ENCODE peak calls at places on chromosomes 4 and X, in eight cellular contexts. One of them, this sample, is unnamed.

GRCh38 chr4:102217345-102217744 is 127.9 kb downstream of the SLC39A8 start:
- DNase-seq in IMR-90: no peak
- DNase-seq in RWPE1: no peak
- DNase-seq in ovary: no peak
- DNase-seq in cardiac muscle cell: no peak
- DNase-seq in brain microvascular endothelial cell: no peak
- DNase-seq in OCI-LY7: no peak
- DNase-seq in HCT116: no peak
- DNase-seq in this sample: no peak

GRCh38 chr4:112063260-112063659 is 82.0 kb upstream of the FAM241A start:
- DNase-seq in IMR-90: no peak
- DNase-seq in RWPE1: no peak
- DNase-seq in ovary: no peak
- DNase-seq in cardiac muscle cell: no peak
- DNase-seq in brain microvascular endothelial cell: no peak
- DNase-seq in OCI-LY7: no peak
- DNase-seq in HCT116: no peak
- DNase-seq in this sample: no peak

GRCh38 chr4:183411291-183411861 is 33.1 kb upstream of the CDKN2AIP start:
- DNase-seq in IMR-90: peak
- DNase-seq in RWPE1: no peak
- DNase-seq in ovary: no peak
- DNase-seq in cardiac muscle cell: no peak
- DNase-seq in brain microvascular endothelial cell: no peak
- DNase-seq in OCI-LY7: peak
- DNase-seq in HCT116: no peak
- DNase-seq in this sample: no peak

GRCh38 chr4:53541577-53542206 is 49.6 kb downstream of the LNX1 start:
- DNase-seq in IMR-90: peak
- DNase-seq in RWPE1: peak
- DNase-seq in ovary: no peak
- DNase-seq in cardiac muscle cell: no peak
- DNase-seq in brain microvascular endothelial cell: peak
- DNase-seq in OCI-LY7: no peak
- DNase-seq in HCT116: no peak
- DNase-seq in this sample: no peak

GRCh38 chrX:70970482-70970999 is 39.6 kb upstream of the SLC7A3 start:
- DNase-seq in IMR-90: peak
- DNase-seq in RWPE1: peak
- DNase-seq in ovary: no peak
- DNase-seq in cardiac muscle cell: peak
- DNase-seq in brain microvascular endothelial cell: no peak
- DNase-seq in OCI-LY7: peak
- DNase-seq in HCT116: no peak
- DNase-seq in this sample: no peak

GRCh38 chr4:77236806-77237205 is 79.8 kb downstream of the CCNG2 start:
- DNase-seq in IMR-90: no peak
- DNase-seq in RWPE1: no peak
- DNase-seq in ovary: no peak
- DNase-seq in cardiac muscle cell: no peak
- DNase-seq in brain microvascular endothelial cell: no peak
- DNase-seq in OCI-LY7: no peak
- DNase-seq in HCT116: no peak
- DNase-seq in this sample: no peak

GRCh38 chrX:960821-961220 is 251.6 kb downstream of the CRLF2 start:
- DNase-seq in IMR-90: no peak
- DNase-seq in RWPE1: no peak
- DNase-seq in ovary: no peak
- DNase-seq in cardiac muscle cell: no peak
- DNase-seq in brain microvascular endothelial cell: no peak
- DNase-seq in OCI-LY7: no peak
- DNase-seq in HCT116: no peak
- DNase-seq in this sample: no peak

GRCh38 chrX:80556148-80556547 is 135.9 kb downstream of the TENT5D start:
- DNase-seq in IMR-90: no peak
- DNase-seq in RWPE1: no peak
- DNase-seq in ovary: no peak
- DNase-seq in cardiac muscle cell: no peak
- DNase-seq in brain microvascular endothelial cell: no peak
- DNase-seq in OCI-LY7: no peak
- DNase-seq in HCT116: no peak
- DNase-seq in this sample: no peak

GRCh38 chr4:91228659-91229058 is 1075.1 kb upstream of the GRID2 start:
- DNase-seq in IMR-90: no peak
- DNase-seq in RWPE1: no peak
- DNase-seq in ovary: no peak
- DNase-seq in cardiac muscle cell: no peak
- DNase-seq in brain microvascular endothelial cell: no peak
- DNase-seq in OCI-LY7: no peak
- DNase-seq in HCT116: no peak
- DNase-seq in this sample: no peak

GRCh38 chrX:10090319-10090718 is 66.5 kb upstream of the CLCN4 start:
- DNase-seq in IMR-90: peak
- DNase-seq in RWPE1: no peak
- DNase-seq in ovary: no peak
- DNase-seq in cardiac muscle cell: no peak
- DNase-seq in brain microvascular endothelial cell: no peak
- DNase-seq in OCI-LY7: no peak
- DNase-seq in HCT116: no peak
- DNase-seq in this sample: no peak
- TF ChIP-seq CTCF in IMR-90: no peak
- TF ChIP-seq CTCF in RWPE1: no peak
- TF ChIP-seq CTCF in ovary: no peak
- TF ChIP-seq CTCF in cardiac muscle cell: no peak
- TF ChIP-seq CTCF in brain microvascular endothelial cell: no peak
- TF ChIP-seq CTCF in OCI-LY7: no peak
- TF ChIP-seq CTCF in HCT116: no peak
- TF ChIP-seq CTCF in this sample: no peak

DNA sequence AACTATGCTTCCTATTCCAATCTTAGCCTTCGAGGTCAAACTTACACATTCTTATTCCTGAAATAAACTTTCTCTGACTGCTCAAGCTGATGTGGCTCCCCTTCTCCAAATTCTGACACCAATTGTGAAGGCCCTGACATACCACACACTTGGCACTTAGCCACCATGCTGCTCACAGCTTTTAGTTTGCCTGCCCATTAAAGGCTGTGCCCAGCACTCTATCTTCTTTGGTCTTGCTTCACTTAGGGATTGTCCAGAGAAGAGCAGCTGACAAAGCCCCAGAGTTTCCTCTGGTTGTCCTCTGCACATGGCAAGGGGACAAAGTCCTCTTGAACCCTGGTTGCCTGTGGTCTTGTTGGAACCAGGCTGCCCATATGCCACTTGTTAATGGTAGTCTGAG is 126.1 kb downstream of the ARHGEF9 start:
- DNase-seq in IMR-90: no peak
- DNase-seq in RWPE1: no peak
- DNase-seq in ovary: no peak
- DNase-seq in cardiac muscle cell: peak
- DNase-seq in brain microvascular endothelial cell: no peak
- DNase-seq in OCI-LY7: no peak
- DNase-seq in HCT116: no peak
- DNase-seq in this sample: no peak
- H3K27ac ChIP-seq in IMR-90: no peak
- H3K27ac ChIP-seq in RWPE1: no peak
- H3K27ac ChIP-seq in ovary: no peak
- H3K27ac ChIP-seq in cardiac muscle cell: peak
- H3K27ac ChIP-seq in brain microvascular endothelial cell: no peak
- H3K27ac ChIP-seq in OCI-LY7: no peak
- H3K27ac ChIP-seq in HCT116: no peak
- H3K27ac ChIP-seq in this sample: no peak

GRCh38 chrX:43526878-43527277 is 129.2 kb upstream of the MAOA start:
- DNase-seq in IMR-90: no peak
- DNase-seq in RWPE1: no peak
- DNase-seq in ovary: no peak
- DNase-seq in cardiac muscle cell: no peak
- DNase-seq in brain microvascular endothelial cell: no peak
- DNase-seq in OCI-LY7: no peak
- DNase-seq in HCT116: no peak
- DNase-seq in this sample: no peak
- TF ChIP-seq CTCF in IMR-90: no peak
- TF ChIP-seq CTCF in RWPE1: no peak
- TF ChIP-seq CTCF in ovary: no peak
- TF ChIP-seq CTCF in cardiac muscle cell: no peak
- TF ChIP-seq CTCF in brain microvascular endothelial cell: no peak
- TF ChIP-seq CTCF in OCI-LY7: no peak
- TF ChIP-seq CTCF in HCT116: no peak
- TF ChIP-seq CTCF in this sample: no peak

GRCh38 chr4:170198742-170199141 is 109.0 kb upstream of the AADAT start:
- DNase-seq in IMR-90: no peak
- DNase-seq in RWPE1: peak
- DNase-seq in ovary: no peak
- DNase-seq in cardiac muscle cell: no peak
- DNase-seq in brain microvascular endothelial cell: no peak
- DNase-seq in OCI-LY7: no peak
- DNase-seq in HCT116: peak
- DNase-seq in this sample: no peak

GRCh38 chr4:170190265-170190664 is 100.5 kb upstream of the AADAT start:
- DNase-seq in IMR-90: no peak
- DNase-seq in RWPE1: no peak
- DNase-seq in ovary: no peak
- DNase-seq in cardiac muscle cell: no peak
- DNase-seq in brain microvascular endothelial cell: no peak
- DNase-seq in OCI-LY7: no peak
- DNase-seq in HCT116: no peak
- DNase-seq in this sample: no peak

GRCh38 chr4:170193496-170193895 is 103.7 kb upstream of the AADAT start:
- DNase-seq in IMR-90: no peak
- DNase-seq in RWPE1: peak
- DNase-seq in ovary: no peak
- DNase-seq in cardiac muscle cell: no peak
- DNase-seq in brain microvascular endothelial cell: no peak
- DNase-seq in OCI-LY7: no peak
- DNase-seq in HCT116: no peak
- DNase-seq in this sample: no peak
- H3K27ac ChIP-seq in IMR-90: no peak
- H3K27ac ChIP-seq in RWPE1: no peak
- H3K27ac ChIP-seq in ovary: no peak
- H3K27ac ChIP-seq in cardiac muscle cell: no peak
- H3K27ac ChIP-seq in brain microvascular endothelial cell: no peak
- H3K27ac ChIP-seq in OCI-LY7: no peak
- H3K27ac ChIP-seq in HCT116: no peak
- H3K27ac ChIP-seq in this sample: no peak

GRCh38 chrX:42619068-42619467 is 158.9 kb downstream of the PPP1R2C start:
- DNase-seq in IMR-90: no peak
- DNase-seq in RWPE1: no peak
- DNase-seq in ovary: no peak
- DNase-seq in cardiac muscle cell: no peak
- DNase-seq in brain microvascular endothelial cell: no peak
- DNase-seq in OCI-LY7: no peak
- DNase-seq in HCT116: no peak
- DNase-seq in this sample: no peak

GRCh38 chrX:42616981-42617380 is 161.0 kb downstream of the PPP1R2C start:
- DNase-seq in IMR-90: no peak
- DNase-seq in RWPE1: no peak
- DNase-seq in ovary: no peak
- DNase-seq in cardiac muscle cell: no peak
- DNase-seq in brain microvascular endothelial cell: no peak
- DNase-seq in OCI-LY7: no peak
- DNase-seq in HCT116: no peak
- DNase-seq in this sample: no peak

DNA sequence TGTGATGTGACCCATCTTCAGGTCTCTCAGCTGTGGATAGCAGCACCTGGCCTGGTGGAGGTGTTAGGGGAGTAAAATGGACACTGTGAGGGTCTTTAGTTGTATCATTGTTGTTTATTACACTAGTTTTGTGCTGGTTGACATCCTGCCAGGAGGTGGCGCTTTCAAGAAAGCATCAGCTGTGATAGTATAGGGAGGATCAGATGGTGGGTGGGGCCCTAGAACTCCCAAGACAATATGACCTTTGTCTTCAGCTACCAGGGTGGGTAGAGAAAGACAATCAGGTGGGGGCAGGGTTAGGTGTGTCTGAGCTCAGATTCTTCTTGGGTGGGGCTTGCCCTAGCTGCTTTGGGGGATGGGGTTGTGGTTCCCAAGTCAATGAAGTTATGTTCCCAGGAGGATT is 162.8 kb downstream of the PPP1R2C start:
- DNase-seq in IMR-90: no peak
- DNase-seq in RWPE1: no peak
- DNase-seq in ovary: no peak
- DNase-seq in cardiac muscle cell: no peak
- DNase-seq in brain microvascular endothelial cell: no peak
- DNase-seq in OCI-LY7: peak
- DNase-seq in HCT116: peak
- DNase-seq in this sample: peak
- TF ChIP-seq CTCF in IMR-90: no peak
- TF ChIP-seq CTCF in RWPE1: no peak
- TF ChIP-seq CTCF in ovary: no peak
- TF ChIP-seq CTCF in cardiac muscle cell: no peak
- TF ChIP-seq CTCF in brain microvascular endothelial cell: peak
- TF ChIP-seq CTCF in OCI-LY7: peak
- TF ChIP-seq CTCF in HCT116: peak
- TF ChIP-seq CTCF in this sample: peak

DNA sequence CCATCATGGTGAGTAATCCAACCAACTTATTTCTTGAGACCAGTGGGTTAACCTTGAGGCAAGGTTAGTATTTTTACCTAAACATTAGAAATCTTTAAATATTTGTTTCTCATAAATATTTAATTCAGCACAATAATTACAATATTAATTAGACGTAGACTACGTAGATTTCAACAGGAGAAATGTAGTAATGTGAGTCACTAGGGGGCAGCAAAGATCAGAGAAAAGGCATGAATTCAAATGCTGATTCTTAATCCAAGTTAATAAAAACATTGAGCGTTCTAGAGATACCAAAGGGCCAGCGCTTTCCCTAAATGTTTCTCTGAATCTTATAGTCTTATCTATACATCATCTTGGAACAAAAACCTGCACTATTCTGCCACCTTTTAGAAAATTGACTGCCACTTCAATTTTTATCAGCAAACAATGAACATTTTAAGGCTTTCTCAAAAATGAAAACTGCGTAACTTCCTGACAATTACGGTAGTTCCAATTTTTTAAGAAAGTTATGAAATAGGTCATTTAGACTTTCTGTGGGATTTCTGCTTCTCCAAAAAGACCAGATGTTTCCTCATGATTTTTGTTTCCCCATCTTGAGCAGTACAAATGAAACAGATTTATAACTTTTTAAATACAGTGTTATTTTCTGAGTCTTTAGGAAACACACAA is 180.7 kb downstream of the GASK1B start:
- DNase-seq in IMR-90: peak
- DNase-seq in RWPE1: peak
- DNase-seq in ovary: peak
- DNase-seq in cardiac muscle cell: peak
- DNase-seq in brain microvascular endothelial cell: peak
- DNase-seq in OCI-LY7: peak
- DNase-seq in HCT116: peak
- DNase-seq in this sample: peak
- H3K27ac ChIP-seq in IMR-90: no peak
- H3K27ac ChIP-seq in RWPE1: no peak
- H3K27ac ChIP-seq in ovary: peak
- H3K27ac ChIP-seq in cardiac muscle cell: no peak
- H3K27ac ChIP-seq in brain microvascular endothelial cell: no peak
- H3K27ac ChIP-seq in OCI-LY7: no peak
- H3K27ac ChIP-seq in HCT116: no peak
- H3K27ac ChIP-seq in this sample: no peak

DNA sequence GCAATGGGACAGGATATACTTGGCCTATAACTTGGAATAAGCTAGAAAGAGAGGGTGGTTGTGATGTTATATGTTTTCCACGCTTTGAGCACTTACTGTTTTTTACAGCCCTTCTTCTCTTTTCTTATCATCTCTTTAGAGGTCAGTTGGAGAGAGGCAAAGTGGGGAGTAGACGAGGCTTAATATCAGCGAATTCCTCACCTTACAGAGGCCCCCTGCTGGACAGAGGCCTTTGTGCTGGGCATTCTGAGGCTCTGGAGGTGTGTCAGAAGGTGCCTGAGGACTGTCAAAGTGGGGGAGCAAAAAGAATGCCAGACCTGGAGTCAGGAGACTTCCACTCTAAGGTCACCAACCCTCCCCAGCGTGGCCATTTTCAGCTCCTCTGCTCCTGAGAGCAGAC is 42.5 kb downstream of the MAMLD1 start:
- DNase-seq in IMR-90: no peak
- DNase-seq in RWPE1: no peak
- DNase-seq in ovary: no peak
- DNase-seq in cardiac muscle cell: peak
- DNase-seq in brain microvascular endothelial cell: no peak
- DNase-seq in OCI-LY7: no peak
- DNase-seq in HCT116: no peak
- DNase-seq in this sample: peak
- TF ChIP-seq CTCF in IMR-90: peak
- TF ChIP-seq CTCF in RWPE1: no peak
- TF ChIP-seq CTCF in ovary: no peak
- TF ChIP-seq CTCF in cardiac muscle cell: peak
- TF ChIP-seq CTCF in brain microvascular endothelial cell: peak
- TF ChIP-seq CTCF in OCI-LY7: no peak
- TF ChIP-seq CTCF in HCT116: peak
- TF ChIP-seq CTCF in this sample: peak